ENCODE peak calls at places on chromosomes 4 and X, in ten cellular contexts. G is right lobe of liver; Q is PC-3; C is adipocyte; H is small intestine; Y is sigmoid colon; N is AG10803; W is dorsolateral prefrontal cortex; Z is effector memory CD4-positive, alpha-beta T cell; S is K562. B is an unnamed sample.

GRCh38 chr4:74317616-74318256 is 9.5 kb downstream of the EPGN start:
- DNase-seq in S (no peak), G (no peak), N (peak), Y (no peak), C (peak), W (no peak), Q (no peak), Z (no peak), H (no peak), B (no peak)

GRCh38 chrX:115462406-115462805 is 98.6 kb upstream of the PLS3 start:
- DNase-seq in G (no peak), Y (no peak), C (peak), W (no peak), Q (no peak), H (no peak), S (no peak), N (no peak), Z (no peak), B (no peak)

GRCh38 chr4:84792366-84793301 is 173.9 kb downstream of the WDFY3 start:
- DNase-seq in N (peak), H (peak), Y (no peak), Q (no peak), C (peak), G (no peak), Z (no peak), S (no peak), W (no peak), B (no peak)

GRCh38 chr4:6408263-6408662 is 64.2 kb downstream of the PPP2R2C start:
- DNase-seq in W (no peak), N (no peak), Z (no peak), Y (no peak), H (no peak), G (no peak), Q (no peak), C (no peak), S (peak), B (peak)

GRCh38 chr4:84870398-84871163 is 95.9 kb downstream of the WDFY3 start:
- DNase-seq in Q (peak), C (peak), G (no peak), H (no peak), N (peak), W (no peak), Z (no peak), S (no peak), Y (no peak), B (no peak)

GRCh38 chrX:149996515-149996914 is 58.2 kb upstream of the EOLA2 start:
- DNase-seq in N (no peak), Y (no peak), S (no peak), W (no peak), G (no peak), H (no peak), Q (no peak), Z (no peak), C (no peak), B (no peak)

GRCh38 chr4:6959261-6959660 is 49.6 kb downstream of the TBC1D14 start:
- DNase-seq in Q (no peak), S (no peak), C (no peak), G (no peak), Z (no peak), H (no peak), N (no peak), W (no peak), Y (no peak), B (no peak)

GRCh38 chr4:140256335-140256734 is 102.4 kb upstream of the MAML3 start:
- DNase-seq in W (no peak), Y (no peak), N (peak), H (peak), C (no peak), Q (peak), Z (no peak), S (no peak), G (peak), B (no peak)

GRCh38 chr4:142278171-142278570 is 567.9 kb downstream of the INPP4B start:
- DNase-seq in H (no peak), S (no peak), G (no peak), N (peak), C (peak), Q (no peak), Z (no peak), W (no peak), Y (no peak), B (no peak)

GRCh38 chr4:24497221-24497620 is 87.1 kb downstream of the DHX15 start:
- DNase-seq in H (no peak), W (no peak), N (no peak), G (no peak), S (no peak), Q (no peak), Y (no peak), Z (no peak), C (no peak), B (no peak)

GRCh38 chr4:85598936-85599335 is 124.0 kb downstream of the ARHGAP24 start:
- DNase-seq in W (no peak), N (no peak), C (no peak), Z (no peak), H (no peak), Y (no peak), Q (no peak), G (no peak), S (no peak), B (no peak)

GRCh38 chr4:138919094-138919936 is 96.3 kb upstream of the NOCT start:
- DNase-seq in H (peak), G (peak), Z (no peak), S (peak), W (peak), C (no peak), Q (peak), Y (peak), N (peak), B (peak)

GRCh38 chr4:8540586-8540985 is 39.6 kb upstream of the GPR78 start:
- DNase-seq in Y (peak), Q (no peak), Z (no peak), C (no peak), S (no peak), G (no peak), H (no peak), N (no peak), W (no peak), B (peak)

GRCh38 chrX:1466971-1467561 is 14.4 kb upstream of the ASMTL start:
- DNase-seq in Z (peak), H (peak), S (no peak), W (no peak), G (no peak), N (no peak), Q (no peak), Y (peak), C (no peak), B (peak)

GRCh38 chr4:159150838-159151390 is 48.0 kb downstream of the RAPGEF2 start:
- DNase-seq in S (peak), H (peak), W (no peak), N (no peak), C (no peak), Y (no peak), G (no peak), Z (no peak), Q (no peak), B (no peak)

GRCh38 chr4:2862528-2862927 is 18.9 kb downstream of the ADD1 start:
- DNase-seq in H (peak), C (peak), Y (no peak), S (peak), G (no peak), N (peak), Z (no peak), Q (peak), W (no peak), B (no peak)

GRCh38 chr4:37427193-37427592 is 182.7 kb downstream of the NWD2 start:
- DNase-seq in N (no peak), H (no peak), C (no peak), Q (no peak), W (no peak), Y (no peak), S (no peak), G (no peak), Z (no peak), B (no peak)

GRCh38 chr4:184930026-184930425 is 88.3 kb upstream of the HELT start:
- DNase-seq in H (no peak), C (no peak), S (no peak), N (no peak), Z (no peak), G (no peak), W (no peak), Y (no peak), Q (no peak), B (no peak)

GRCh38 chrX:154321624-154322023 is 26.0 kb downstream of the TKTL1 start:
- DNase-seq in Z (no peak), N (no peak), Q (no peak), W (no peak), Y (no peak), G (no peak), C (no peak), S (no peak), H (peak), B (peak)

GRCh38 chrX:118595501-118596042 is 100.0 kb downstream of the DOCK11 start:
- DNase-seq in W (no peak), C (peak), Q (no peak), H (no peak), Z (no peak), N (no peak), Y (no peak), G (no peak), S (no peak), B (no peak)

GRCh38 chrX:54178100-54178940 is 4.7 kb downstream of the FAM120C start:
- DNase-seq in W (no peak), Z (no peak), H (peak), C (peak), N (peak), S (no peak), Y (no peak), Q (peak), G (no peak), B (no peak)

GRCh38 chr4:138861130-138861529 is 154.5 kb upstream of the NOCT start:
- DNase-seq in N (peak), C (peak), G (no peak), S (no peak), Q (no peak), H (no peak), Y (no peak), Z (no peak), W (no peak), B (no peak)

GRCh38 chrX:16711219-16712115 is 1.0 kb downstream of the CTPS2 start:
- DNase-seq in Z (no peak), Y (peak), C (peak), W (no peak), H (no peak), S (peak), Q (peak), N (no peak), G (no peak), B (no peak)

GRCh38 chr4:39045791-39046221 is 13.6 kb upstream of the TMEM156 start:
- DNase-seq in W (no peak), H (no peak), N (peak), S (no peak), Y (no peak), G (peak), Q (peak), Z (no peak), C (no peak), B (no peak)

GRCh38 chrX:58025979-58026378 is 115.7 kb upstream of the ZXDA start:
- DNase-seq in C (peak), Y (no peak), H (peak), W (no peak), Z (peak), S (peak), Q (peak), N (peak), G (no peak), B (no peak)

GRCh38 chrX:39073131-39073530 is 271.9 kb downstream of the MID1IP1 start:
- DNase-seq in S (no peak), Z (no peak), G (no peak), Q (peak), N (no peak), C (no peak), Y (no peak), H (no peak), W (no peak), B (no peak)

GRCh38 chrX:68109162-68109561 is 324.1 kb downstream of the OPHN1 start:
- DNase-seq in W (no peak), G (no peak), Z (no peak), C (no peak), Q (no peak), H (no peak), Y (no peak), N (no peak), S (no peak), B (no peak)

GRCh38 chr4:178086324-178086723 is 644.1 kb upstream of the AGA start:
- DNase-seq in H (peak), Q (peak), S (no peak), Y (no peak), N (no peak), W (no peak), Z (no peak), G (no peak), C (no peak), B (no peak)

GRCh38 chr4:150078041-150078995 is at the start of gene DCLK2:
- DNase-seq in H (peak), G (peak), W (peak), C (peak), Q (peak), S (peak), Y (peak), N (peak), Z (no peak), B (peak)

GRCh38 chr4:150080335-150080734 is 2.1 kb downstream of the DCLK2 start:
- DNase-seq in Q (no peak), Z (no peak), S (no peak), N (peak), H (no peak), W (no peak), G (no peak), C (no peak), Y (no peak), B (no peak)

GRCh38 chr4:150078996-150079581 is 844 bp downstream of the DCLK2 start:
- DNase-seq in S (no peak), N (peak), W (peak), Y (peak), G (peak), H (peak), Q (peak), C (peak), Z (no peak), B (peak)

GRCh38 chr4:150082241-150082640 is 4.0 kb downstream of the DCLK2 start:
- DNase-seq in N (no peak), Q (no peak), H (no peak), Z (no peak), C (no peak), G (no peak), Y (no peak), S (no peak), W (no peak), B (no peak)

GRCh38 chr4:150080875-150081274 is 2.6 kb downstream of the DCLK2 start:
- DNase-seq in G (no peak), Y (no peak), H (no peak), W (no peak), S (no peak), Z (no peak), C (no peak), N (no peak), Q (peak), B (no peak)
- H3K4me3 ChIP-seq in G (no peak), Y (no peak), H (no peak), W (peak), S (no peak), Z (no peak), C (no peak), N (peak), Q (no peak), B (no peak)

DNA sequence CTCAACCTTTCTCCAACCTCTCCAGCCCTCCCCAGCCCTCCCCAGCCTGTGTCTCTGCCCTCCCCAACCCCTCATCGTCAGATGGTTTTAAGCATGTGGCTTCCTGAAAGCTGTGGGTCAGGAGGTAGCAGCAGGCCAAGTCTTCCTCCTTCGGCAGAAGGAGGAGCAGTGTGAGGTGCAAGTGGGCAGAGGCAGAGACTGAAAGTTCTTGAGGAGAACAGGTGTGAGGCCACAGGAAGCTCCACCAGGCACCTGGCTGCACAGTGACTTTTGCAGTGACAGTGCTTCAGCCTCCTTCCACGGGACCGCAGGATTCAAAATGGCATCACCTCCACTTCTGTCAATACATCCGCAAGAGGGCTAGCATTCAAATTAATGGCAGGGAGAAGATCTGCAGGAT is 203.9 kb upstream of the LEF1 start:
- DNase-seq in S (no peak), G (no peak), Z (no peak), Y (no peak), H (no peak), C (no peak), N (no peak), W (no peak), Q (no peak), B (no peak)
- H3K4me3 ChIP-seq in S (no peak), G (no peak), Z (no peak), Y (no peak), H (no peak), C (no peak), N (no peak), W (no peak), Q (no peak), B (no peak)

GRCh38 chr4:87529187-87529586 is at the start of gene SPARCL1:
- DNase-seq in Q (no peak), G (no peak), H (no peak), C (peak), N (no peak), Y (peak), Z (no peak), S (no peak), W (no peak), B (no peak)

GRCh38 chr4:87527446-87528240 is 1.5 kb downstream of the SPARCL1 start:
- DNase-seq in C (no peak), Q (no peak), N (peak), Y (no peak), H (no peak), S (no peak), W (no peak), Z (no peak), G (no peak), B (no peak)

GRCh38 chr4:87524456-87524855 is 4.7 kb downstream of the SPARCL1 start:
- DNase-seq in Q (no peak), W (no peak), G (no peak), Y (no peak), S (no peak), C (no peak), H (no peak), N (no peak), Z (no peak), B (no peak)

GRCh38 chr4:87523307-87523706 is 5.9 kb downstream of the SPARCL1 start:
- DNase-seq in G (no peak), C (no peak), Z (no peak), S (no peak), Y (no peak), H (no peak), Q (no peak), W (no peak), N (no peak), B (no peak)

GRCh38 chr4:87525636-87526035 is 3.5 kb downstream of the SPARCL1 start:
- DNase-seq in Z (no peak), G (no peak), N (peak), S (no peak), C (peak), Y (peak), Q (no peak), W (no peak), H (no peak), B (no peak)
- H3K4me3 ChIP-seq in Z (no peak), G (no peak), N (no peak), S (no peak), C (no peak), Y (peak), Q (no peak), W (peak), H (no peak), B (no peak)

DNA sequence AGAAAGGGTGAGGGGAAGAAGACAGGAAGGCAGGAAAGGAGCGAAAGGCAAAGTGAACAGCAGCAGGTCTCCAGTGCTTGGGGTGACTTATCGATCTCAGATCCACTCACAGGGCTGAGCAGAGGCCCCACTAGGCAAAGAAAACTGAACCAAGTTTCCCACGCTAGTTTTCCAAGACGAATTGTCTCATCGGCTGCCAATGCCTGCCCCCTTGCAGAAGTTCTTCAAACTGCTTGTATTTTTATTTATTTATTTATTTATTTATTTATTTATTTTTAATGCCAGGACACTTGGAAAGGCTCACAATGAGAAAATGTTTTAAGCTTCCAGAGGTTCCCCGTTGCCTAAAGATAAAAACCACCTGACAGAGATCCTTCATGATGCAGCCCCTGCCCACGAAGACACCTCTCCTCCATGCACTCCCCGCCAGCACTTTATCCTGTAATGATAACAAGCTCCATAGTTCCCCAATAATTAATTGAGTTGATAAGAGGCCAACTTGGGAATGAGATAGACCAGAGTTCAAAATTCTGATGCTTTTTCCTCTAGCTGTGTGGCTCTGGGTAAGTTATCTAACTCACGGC is 43.2 kb downstream of the QDPR start:
- DNase-seq in C (peak), Z (no peak), Y (no peak), N (peak), Q (peak), H (peak), W (no peak), G (no peak), S (peak), B (no peak)
- H3K4me3 ChIP-seq in C (no peak), Z (no peak), Y (no peak), N (no peak), Q (no peak), H (no peak), W (no peak), G (no peak), S (no peak), B (no peak)

DNA sequence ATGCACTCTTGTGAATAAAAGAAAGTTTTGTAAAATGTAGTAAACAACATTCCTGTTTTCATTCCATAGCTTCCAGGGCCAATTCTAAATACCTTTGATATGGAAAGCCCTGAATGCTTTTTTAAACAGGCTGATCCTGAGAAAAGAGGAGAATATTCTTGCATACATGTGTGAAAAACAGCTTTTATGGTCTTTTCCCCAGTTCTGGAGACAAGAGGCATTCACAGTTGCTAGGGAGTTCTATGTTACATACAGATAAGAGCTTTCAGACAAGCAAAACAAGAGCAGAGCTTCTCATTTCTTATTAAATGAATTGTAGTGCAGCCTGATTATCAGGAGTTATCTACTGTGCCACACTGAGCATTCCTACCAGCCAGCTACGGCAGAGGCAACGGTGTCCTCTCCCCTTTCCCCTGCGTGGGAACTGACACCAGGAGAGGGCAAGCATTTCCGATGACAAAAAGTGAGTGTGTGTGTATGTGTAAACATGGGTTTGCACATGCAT is 15.0 kb downstream of the GATB start:
- DNase-seq in Y (no peak), H (no peak), Q (peak), Z (no peak), G (no peak), W (no peak), S (peak), C (peak), N (peak), B (no peak)
- H3K4me3 ChIP-seq in Y (no peak), H (no peak), Q (no peak), Z (no peak), G (no peak), W (no peak), S (peak), C (peak), N (no peak), B (no peak)